ENCODE peak calls at places on chromosomes 3 and 15, in six cellular contexts. One of them, this sample, is unnamed.

GRCh38 chr3:141860766-141861513 is 15.5 kb upstream of the ATP1B3 start:
- DNase-seq in H9: no peak
- DNase-seq in H1: no peak
- DNase-seq in IMR-90: no peak
- DNase-seq in mesendoderm: no peak
- DNase-seq in trophoblast cell: no peak
- DNase-seq in this sample: no peak

GRCh38 chr3:70264122-70264780 is 48.2 kb downstream of the MDFIC2 start:
- DNase-seq in H9: no peak
- DNase-seq in trophoblast cell: no peak
- DNase-seq in IMR-90: peak
- DNase-seq in mesendoderm: no peak
- DNase-seq in H1: no peak
- DNase-seq in this sample: no peak

GRCh38 chr15:95448531-95449210 is 881.8 kb upstream of the NR2F2 start:
- DNase-seq in trophoblast cell: no peak
- DNase-seq in H9: no peak
- DNase-seq in mesendoderm: no peak
- DNase-seq in H1: no peak
- DNase-seq in IMR-90: peak
- DNase-seq in this sample: no peak

GRCh38 chr3:24023249-24023648 is 78.2 kb downstream of the NR1D2 start:
- DNase-seq in trophoblast cell: no peak
- DNase-seq in mesendoderm: no peak
- DNase-seq in IMR-90: no peak
- DNase-seq in H9: no peak
- DNase-seq in H1: no peak
- DNase-seq in this sample: no peak

GRCh38 chr3:29609007-29609805 is 328.3 kb downstream of the RBMS3 start:
- DNase-seq in mesendoderm: no peak
- DNase-seq in H1: no peak
- DNase-seq in trophoblast cell: no peak
- DNase-seq in IMR-90: no peak
- DNase-seq in H9: no peak
- DNase-seq in this sample: no peak

GRCh38 chr3:120364821-120365220 is 15.7 kb upstream of the LRRC58 start:
- DNase-seq in mesendoderm: no peak
- DNase-seq in H1: no peak
- DNase-seq in trophoblast cell: peak
- DNase-seq in IMR-90: peak
- DNase-seq in H9: no peak
- DNase-seq in this sample: no peak

GRCh38 chr3:104530934-104531333 is 835.8 kb upstream of the ALCAM start:
- DNase-seq in H1: no peak
- DNase-seq in mesendoderm: no peak
- DNase-seq in trophoblast cell: no peak
- DNase-seq in IMR-90: no peak
- DNase-seq in H9: no peak
- DNase-seq in this sample: no peak

GRCh38 chr15:69012761-69013364 is 1.6 kb upstream of the NOX5 start:
- DNase-seq in trophoblast cell: no peak
- DNase-seq in H9: no peak
- DNase-seq in IMR-90: peak
- DNase-seq in mesendoderm: no peak
- DNase-seq in H1: no peak
- DNase-seq in this sample: no peak

GRCh38 chr3:50269977-50270413 is 1.0 kb downstream of the SEMA3B start:
- DNase-seq in IMR-90: peak
- DNase-seq in H1: no peak
- DNase-seq in H9: no peak
- DNase-seq in mesendoderm: no peak
- DNase-seq in trophoblast cell: no peak
- DNase-seq in this sample: no peak

GRCh38 chr3:79515072-79515471 is 252.7 kb downstream of the ROBO1 start:
- DNase-seq in H1: no peak
- DNase-seq in mesendoderm: no peak
- DNase-seq in IMR-90: no peak
- DNase-seq in H9: no peak
- DNase-seq in trophoblast cell: peak
- DNase-seq in this sample: no peak

GRCh38 chr3:1082024-1082633 is 10.7 kb upstream of the CNTN6 start:
- DNase-seq in H1: no peak
- DNase-seq in mesendoderm: peak
- DNase-seq in trophoblast cell: peak
- DNase-seq in IMR-90: peak
- DNase-seq in H9: peak
- DNase-seq in this sample: peak

GRCh38 chr15:101502572-101503295 is 13.2 kb upstream of the PCSK6 start:
- DNase-seq in H9: no peak
- DNase-seq in mesendoderm: no peak
- DNase-seq in IMR-90: no peak
- DNase-seq in trophoblast cell: no peak
- DNase-seq in H1: no peak
- DNase-seq in this sample: no peak

GRCh38 chr15:38555686-38556334 is 8.8 kb downstream of the RASGRP1 start:
- DNase-seq in H9: no peak
- DNase-seq in IMR-90: peak
- DNase-seq in H1: no peak
- DNase-seq in trophoblast cell: peak
- DNase-seq in mesendoderm: no peak
- DNase-seq in this sample: no peak

GRCh38 chr3:55373413-55373812 is 113.7 kb downstream of the WNT5A start:
- DNase-seq in IMR-90: no peak
- DNase-seq in H1: no peak
- DNase-seq in mesendoderm: no peak
- DNase-seq in trophoblast cell: no peak
- DNase-seq in H9: no peak
- DNase-seq in this sample: no peak

GRCh38 chr3:55380561-55380960 is 106.5 kb downstream of the WNT5A start:
- DNase-seq in H9: no peak
- DNase-seq in IMR-90: no peak
- DNase-seq in H1: no peak
- DNase-seq in trophoblast cell: no peak
- DNase-seq in mesendoderm: no peak
- DNase-seq in this sample: no peak

GRCh38 chr3:55376753-55377347 is 110.3 kb downstream of the WNT5A start:
- DNase-seq in mesendoderm: peak
- DNase-seq in IMR-90: no peak
- DNase-seq in H1: no peak
- DNase-seq in trophoblast cell: no peak
- DNase-seq in H9: no peak
- DNase-seq in this sample: no peak
- H3K23ac ChIP-seq in mesendoderm: no peak
- H3K23ac ChIP-seq in IMR-90: no peak
- H3K23ac ChIP-seq in H1: no peak
- H3K23ac ChIP-seq in trophoblast cell: no peak
- H3K23ac ChIP-seq in H9: no peak
- H3K23ac ChIP-seq in this sample: no peak

GRCh38 chr3:188663839-188664238 is 507.9 kb upstream of the TPRG1 start:
- DNase-seq in trophoblast cell: no peak
- DNase-seq in IMR-90: no peak
- DNase-seq in H9: no peak
- DNase-seq in mesendoderm: no peak
- DNase-seq in H1: no peak
- DNase-seq in this sample: no peak
- H4K8ac ChIP-seq in trophoblast cell: no peak
- H4K8ac ChIP-seq in IMR-90: no peak
- H4K8ac ChIP-seq in H9: no peak
- H4K8ac ChIP-seq in mesendoderm: no peak
- H4K8ac ChIP-seq in H1: no peak
- H4K8ac ChIP-seq in this sample: no peak

GRCh38 chr15:90388462-90389182 is 580 bp downstream of the IQGAP1 start:
- DNase-seq in IMR-90: peak
- DNase-seq in trophoblast cell: peak
- DNase-seq in H1: no peak
- DNase-seq in mesendoderm: peak
- DNase-seq in H9: peak
- DNase-seq in this sample: peak
- H2BK120ac ChIP-seq in IMR-90: peak
- H2BK120ac ChIP-seq in trophoblast cell: peak
- H2BK120ac ChIP-seq in H1: no peak
- H2BK120ac ChIP-seq in mesendoderm: peak
- H2BK120ac ChIP-seq in H9: no peak
- H2BK120ac ChIP-seq in this sample: no peak

GRCh38 chr3:25849101-25849500 is 59.2 kb downstream of the OXSM start:
- DNase-seq in H1: no peak
- DNase-seq in IMR-90: no peak
- DNase-seq in H9: no peak
- DNase-seq in trophoblast cell: no peak
- DNase-seq in mesendoderm: no peak
- DNase-seq in this sample: no peak

GRCh38 chr3:25849641-25850040 is 59.8 kb downstream of the OXSM start:
- DNase-seq in H9: no peak
- DNase-seq in mesendoderm: peak
- DNase-seq in H1: no peak
- DNase-seq in IMR-90: peak
- DNase-seq in trophoblast cell: no peak
- DNase-seq in this sample: no peak

GRCh38 chr3:25843332-25843731 is 53.4 kb downstream of the OXSM start:
- DNase-seq in IMR-90: peak
- DNase-seq in H1: no peak
- DNase-seq in trophoblast cell: peak
- DNase-seq in mesendoderm: no peak
- DNase-seq in H9: no peak
- DNase-seq in this sample: no peak

DNA sequence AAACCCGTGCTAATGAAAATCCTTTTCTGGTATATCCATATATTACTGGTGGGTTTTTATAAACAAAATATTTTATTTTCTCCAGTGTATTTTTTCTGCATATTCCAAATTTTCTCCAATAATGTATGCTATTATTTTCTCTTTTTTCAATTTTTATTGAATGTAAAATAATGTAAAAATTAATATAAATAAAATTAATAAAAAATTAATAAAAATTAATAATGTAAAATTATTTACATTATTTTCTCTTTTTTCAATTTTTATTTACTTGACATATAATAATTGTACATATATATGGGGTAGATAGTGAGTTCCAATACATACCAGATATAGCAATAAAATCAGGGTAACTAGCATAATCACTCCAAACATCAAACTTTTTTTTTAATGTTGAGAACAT is 56.4 kb downstream of the OXSM start:
- DNase-seq in IMR-90: no peak
- DNase-seq in H9: no peak
- DNase-seq in trophoblast cell: no peak
- DNase-seq in mesendoderm: no peak
- DNase-seq in H1: no peak
- DNase-seq in this sample: no peak
- H3K23ac ChIP-seq in IMR-90: no peak
- H3K23ac ChIP-seq in H9: no peak
- H3K23ac ChIP-seq in trophoblast cell: no peak
- H3K23ac ChIP-seq in mesendoderm: no peak
- H3K23ac ChIP-seq in H1: no peak
- H3K23ac ChIP-seq in this sample: no peak

DNA sequence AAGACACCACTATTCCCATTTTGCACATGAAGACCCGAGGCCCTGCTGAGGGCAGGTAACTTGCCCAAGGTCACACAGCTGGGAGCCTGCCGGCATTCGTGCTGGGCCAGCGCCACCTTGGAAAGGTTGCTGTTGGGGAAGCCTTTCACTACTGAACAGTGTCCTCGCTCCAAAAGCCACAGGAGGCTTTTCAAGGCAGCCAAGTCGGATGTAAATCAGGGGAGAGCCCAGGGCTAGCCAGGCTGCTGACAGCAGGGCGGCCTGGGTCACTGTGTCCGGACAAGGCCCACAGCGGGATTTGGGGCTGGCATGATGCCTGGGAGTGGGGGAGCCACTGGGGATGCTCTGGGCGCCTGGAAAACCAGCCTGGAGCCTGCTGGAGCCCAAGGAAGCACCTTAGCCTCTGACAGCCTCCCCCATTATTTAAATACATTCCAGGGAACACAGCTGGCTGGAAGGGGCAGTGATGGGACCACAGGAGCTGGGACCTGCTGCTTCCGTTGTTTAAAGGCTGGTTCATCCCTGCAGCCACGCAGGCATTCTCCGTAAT is 10.5 kb downstream of the SLC6A6 start:
- DNase-seq in mesendoderm: peak
- DNase-seq in trophoblast cell: no peak
- DNase-seq in H1: no peak
- DNase-seq in H9: peak
- DNase-seq in IMR-90: no peak
- DNase-seq in this sample: no peak
- H4K8ac ChIP-seq in mesendoderm: no peak
- H4K8ac ChIP-seq in trophoblast cell: no peak
- H4K8ac ChIP-seq in H1: peak
- H4K8ac ChIP-seq in H9: no peak
- H4K8ac ChIP-seq in IMR-90: peak
- H4K8ac ChIP-seq in this sample: no peak

GRCh38 chr15:70158309-70158995 is 60.7 kb upstream of the TLE3 start:
- DNase-seq in mesendoderm: no peak
- DNase-seq in H1: no peak
- DNase-seq in trophoblast cell: no peak
- DNase-seq in IMR-90: no peak
- DNase-seq in H9: no peak
- DNase-seq in this sample: no peak
- H2BK120ac ChIP-seq in mesendoderm: no peak
- H2BK120ac ChIP-seq in H1: no peak
- H2BK120ac ChIP-seq in trophoblast cell: peak
- H2BK120ac ChIP-seq in IMR-90: no peak
- H2BK120ac ChIP-seq in H9: no peak
- H2BK120ac ChIP-seq in this sample: no peak

GRCh38 chr3:38496131-38496910 is at the start of gene EXOG:
- DNase-seq in IMR-90: peak
- DNase-seq in H9: peak
- DNase-seq in trophoblast cell: peak
- DNase-seq in mesendoderm: peak
- DNase-seq in H1: peak
- DNase-seq in this sample: peak
- H3K23ac ChIP-seq in IMR-90: peak
- H3K23ac ChIP-seq in H9: no peak
- H3K23ac ChIP-seq in trophoblast cell: no peak
- H3K23ac ChIP-seq in mesendoderm: no peak
- H3K23ac ChIP-seq in H1: no peak
- H3K23ac ChIP-seq in this sample: peak